ENCODE peak calls at places on chromosomes 3 and 15, in nine cellular contexts. O is IMR-90; T is uterus; J is foreskin fibroblast; M is caudate nucleus; S is nucleus accumbens; V is sciatic nerve; F is cardiac muscle cell; D is activated CD4-positive, alpha-beta T cell treated with anti-CD3 and anti-CD28 coated beads, Interleukin-2, amount 50 U/mL, for 1 hour. Z is an unnamed sample.

GRCh38 chr15:92819312-92820232 is 80.6 kb upstream of the CHD2 start:
- DNase-seq in V (no peak), D (no peak), T (no peak), O (no peak), S (no peak), F (no peak), J (no peak), M (no peak), Z (no peak)

GRCh38 chr3:18438586-18438985 is 13.4 kb upstream of the SATB1 start:
- DNase-seq in F (no peak), D (peak), J (no peak), S (no peak), M (no peak), O (no peak), V (no peak), T (no peak), Z (no peak)

GRCh38 chr3:157204431-157204830 is 44.5 kb upstream of the CCNL1 start:
- DNase-seq in O (peak), J (peak), S (no peak), F (peak), M (no peak), T (no peak), D (no peak), V (no peak), Z (no peak)

GRCh38 chr15:51244366-51244977 is 93.9 kb downstream of the CYP19A1 start:
- DNase-seq in T (no peak), S (no peak), M (no peak), F (no peak), J (no peak), O (peak), V (no peak), D (no peak), Z (no peak)

GRCh38 chr15:35843453-35843852 is 297.5 kb upstream of the DPH6 start:
- DNase-seq in O (no peak), J (no peak), D (no peak), V (no peak), T (no peak), M (no peak), S (no peak), F (peak), Z (no peak)

GRCh38 chr3:9914559-9915251 is 2.2 kb upstream of the IL17RC start:
- DNase-seq in J (no peak), F (no peak), D (peak), M (no peak), S (no peak), O (no peak), T (no peak), V (no peak), Z (no peak)

GRCh38 chr3:94967196-94967595 is 904.3 kb downstream of the NSUN3 start:
- DNase-seq in F (no peak), D (no peak), O (no peak), J (no peak), S (no peak), M (no peak), T (no peak), V (no peak), Z (no peak)

GRCh38 chr3:7630351-7630911 is 769.5 kb downstream of the GRM7 start:
- DNase-seq in V (no peak), J (no peak), M (no peak), T (no peak), S (no peak), F (no peak), D (no peak), O (no peak), Z (no peak)

GRCh38 chr15:89330119-89330518 is 4.5 kb downstream of the POLG start:
- DNase-seq in F (no peak), V (no peak), S (no peak), J (no peak), D (no peak), T (no peak), M (no peak), O (no peak), Z (no peak)

GRCh38 chr3:20104167-20104661 is 64.0 kb downstream of the KAT2B start:
- DNase-seq in V (no peak), F (no peak), M (no peak), S (no peak), O (no peak), J (no peak), D (peak), T (no peak), Z (no peak)

GRCh38 chr15:41648770-41649169 is 11.4 kb upstream of the MGA start:
- DNase-seq in V (no peak), T (no peak), J (peak), O (peak), S (no peak), F (no peak), M (no peak), D (no peak), Z (no peak)

GRCh38 chr15:69906256-69907185 is 191.2 kb downstream of the TLE3 start:
- DNase-seq in M (no peak), S (no peak), V (no peak), D (no peak), O (no peak), J (peak), F (no peak), T (no peak), Z (no peak)

GRCh38 chr15:80849308-80849707 is 70.1 kb downstream of the CEMIP start:
- DNase-seq in T (no peak), S (no peak), M (no peak), O (peak), D (no peak), F (no peak), J (peak), V (no peak), Z (no peak)

GRCh38 chr15:48647963-48648362 is 2.5 kb upstream of the FBN1 start:
- DNase-seq in J (peak), D (no peak), O (peak), V (no peak), M (no peak), T (no peak), S (no peak), F (peak), Z (peak)

GRCh38 chr3:144273611-144274010 is 302.0 kb downstream of the DIPK2A start:
- DNase-seq in T (no peak), V (no peak), O (peak), S (no peak), M (no peak), D (no peak), J (peak), F (no peak), Z (no peak)

GRCh38 chr15:83571820-83572707 is 81.9 kb upstream of the ADAMTSL3 start:
- DNase-seq in D (no peak), M (no peak), O (peak), T (no peak), V (no peak), F (peak), S (no peak), J (peak), Z (no peak)

GRCh38 chr15:85045615-85046014 is 64.0 kb downstream of the PDE8A start:
- DNase-seq in J (no peak), D (no peak), S (no peak), M (no peak), T (no peak), V (no peak), F (no peak), O (no peak), Z (no peak)

GRCh38 chr15:78992416-78993256 is 47.8 kb upstream of the CTSH start:
- DNase-seq in O (no peak), T (no peak), D (no peak), M (no peak), S (no peak), V (no peak), J (no peak), F (no peak), Z (no peak)

GRCh38 chr3:151037746-151038145 is 47.7 kb upstream of the MED12L start:
- DNase-seq in J (peak), F (no peak), M (no peak), T (peak), V (no peak), O (peak), D (no peak), S (no peak), Z (no peak)

GRCh38 chr15:25691544-25692430 is 171.3 kb downstream of the ATP10A start:
- DNase-seq in D (no peak), M (no peak), S (no peak), F (peak), J (no peak), T (no peak), O (peak), V (no peak), Z (no peak)

GRCh38 chr15:58286541-58286940 is 145.2 kb upstream of the LIPC start:
- DNase-seq in T (no peak), S (no peak), O (no peak), F (no peak), V (no peak), M (no peak), J (no peak), D (no peak), Z (no peak)

GRCh38 chr3:194497799-194498575 is 11.2 kb upstream of the ATP13A3 start:
- DNase-seq in D (no peak), S (no peak), M (no peak), J (no peak), O (no peak), T (no peak), V (no peak), F (no peak), Z (no peak)

GRCh38 chr3:123499316-123499715 is 50.4 kb upstream of the ADCY5 start:
- DNase-seq in D (no peak), S (no peak), M (no peak), T (no peak), J (peak), F (no peak), O (peak), V (no peak), Z (no peak)

GRCh38 chr15:80999623-81000036 is 1.1 kb upstream of the TLNRD1 start:
- DNase-seq in S (no peak), O (no peak), M (no peak), T (no peak), V (no peak), D (peak), F (no peak), J (no peak), Z (no peak)

GRCh38 chr3:172625404-172625803 is 85.5 kb downstream of the NCEH1 start:
- DNase-seq in S (no peak), J (no peak), T (no peak), M (no peak), F (no peak), D (no peak), O (peak), V (no peak), Z (no peak)

GRCh38 chr3:155946178-155946577 is 75.7 kb downstream of the GMPS start:
- DNase-seq in O (peak), D (no peak), S (no peak), T (no peak), V (no peak), M (no peak), F (no peak), J (peak), Z (no peak)

GRCh38 chr3:71163216-71163918 is 420.2 kb downstream of the FOXP1 start:
- DNase-seq in F (no peak), S (no peak), V (no peak), O (no peak), J (peak), M (no peak), D (no peak), T (no peak), Z (no peak)